ENCODE peak calls at places on chromosomes 16 and 17, in four cellular contexts. H is astrocyte; R is brain microvascular endothelial cell; P is effector memory CD4-positive, alpha-beta T cell. X is an unnamed sample.

GRCh38 chr17:44921122-44921882 is 6.0 kb upstream of the GFAP start:
- DNase-seq in H (no peak), P (no peak), R (no peak), X (no peak)

GRCh38 chr17:75872434-75873351 is 5.7 kb downstream of the TRIM47 start:
- DNase-seq in R (peak; percentile 86), P (peak; percentile 45), H (peak; percentile 56), X (no peak)

GRCh38 chr16:86217001-86217890 is 293.1 kb upstream of the FOXF1 start:
- DNase-seq in H (no peak), P (no peak), R (no peak), X (no peak)

GRCh38 chr17:48317732-48318131 is 112.3 kb downstream of the SKAP1 start:
- DNase-seq in R (no peak), H (no peak), P (no peak), X (no peak)

GRCh38 chr16:67441907-67442306 is 11.0 kb downstream of the HSD11B2 start:
- DNase-seq in H (no peak), P (no peak), R (no peak), X (no peak)

GRCh38 chr16:28059841-28060240 is 3.7 kb downstream of the GSG1L start:
- DNase-seq in H (no peak), P (no peak), R (no peak), X (no peak)

GRCh38 chr16:54050281-54051210 is 236.0 kb downstream of the IRX3 start:
- DNase-seq in R (no peak), H (peak; percentile 39), P (no peak), X (no peak)

GRCh38 chr16:47983999-47984580 is 171.7 kb downstream of the ABCC12 start:
- DNase-seq in P (no peak), H (peak; percentile 23), R (no peak), X (no peak)

GRCh38 chr17:2138318-2138717 is 83.4 kb downstream of the HIC1 start:
- DNase-seq in P (no peak), R (no peak), H (no peak), X (no peak)

GRCh38 chr17:35560703-35561102 is at the start of gene SLFN14:
- DNase-seq in P (no peak), R (no peak), H (no peak), X (no peak)

GRCh38 chr16:23842137-23842600 is 6.4 kb downstream of the PRKCB start:
- DNase-seq in H (no peak), R (no peak), P (no peak), X (no peak)

GRCh38 chr17:73386561-73386960 is 74.8 kb upstream of the CDC42EP4 start:
- DNase-seq in R (no peak), H (no peak), P (no peak), X (no peak)

GRCh38 chr16:53848950-53849349 is 145.0 kb downstream of the FTO start:
- DNase-seq in P (no peak), R (no peak), H (no peak), X (no peak)

GRCh38 chr16:73527191-73527590 is 479.3 kb upstream of the ZFHX3 start:
- DNase-seq in H (no peak), P (no peak), R (no peak), X (no peak)

GRCh38 chr17:82586576-82587233 is 61.5 kb downstream of the WDR45B start:
- DNase-seq in H (no peak), R (no peak), P (no peak), X (no peak)

GRCh38 chr17:58703137-58703846 is 10.9 kb downstream of the RAD51C start:
- DNase-seq in H (peak; percentile 78), R (no peak), P (no peak), X (no peak)

GRCh38 chr17:7650509-7651096 is at the start of gene ATP1B2:
- DNase-seq in H (no peak), P (peak; percentile 67), R (peak; percentile 16), X (no peak)

GRCh38 chr17:15648384-15648783 is 28.9 kb upstream of the FBXW10B start:
- DNase-seq in H (no peak), R (no peak), P (no peak), X (no peak)

GRCh38 chr16:67268136-67268579 is 11.2 kb upstream of the PLEKHG4 start:
- DNase-seq in P (no peak), R (peak; percentile 96), H (peak; percentile 95), X (no peak)

GRCh38 chr17:2940352-2940751 is 123.1 kb downstream of the OR1D5 start:
- DNase-seq in R (no peak), P (no peak), H (no peak), X (peak; percentile 75)

DNA sequence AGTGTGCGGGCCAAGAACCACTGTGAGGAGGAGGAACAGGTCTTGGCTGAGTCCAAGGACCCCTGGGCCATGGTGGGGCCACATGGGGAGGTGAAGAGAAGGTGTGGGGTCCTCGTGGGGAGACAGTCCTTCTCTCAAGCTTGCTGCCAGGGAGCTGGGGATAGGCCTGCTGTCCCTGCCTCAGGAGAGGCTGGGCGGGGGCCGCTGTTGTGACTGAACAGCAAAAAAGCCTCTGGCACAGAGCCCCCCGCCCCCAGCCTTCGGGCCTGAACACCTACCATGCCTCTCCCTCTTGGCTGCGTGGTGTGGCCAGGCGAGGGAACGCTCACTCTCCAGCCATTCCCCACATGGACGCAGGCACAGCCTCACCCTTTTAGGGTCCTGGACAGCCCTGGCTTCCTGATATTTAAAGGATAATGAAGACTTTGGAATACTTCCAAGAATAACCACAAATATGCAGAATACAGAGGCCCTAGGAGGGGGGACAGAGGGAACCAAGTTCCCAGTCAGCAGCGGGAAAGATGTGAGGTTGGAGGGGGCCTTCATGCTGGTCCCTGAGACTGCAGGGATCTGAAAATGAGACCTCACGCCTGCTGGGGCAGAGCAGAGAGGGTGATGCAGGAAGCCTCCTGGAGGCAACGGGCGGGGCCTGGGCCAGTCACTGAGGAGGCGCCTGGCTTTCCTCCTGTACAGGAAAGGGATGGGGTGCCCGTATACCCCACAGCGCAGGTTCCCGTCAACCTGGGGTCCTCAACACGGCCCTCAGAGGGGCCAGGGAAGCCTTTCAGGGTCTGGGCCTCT is 100.0 kb upstream of the CREBBP start:
- DNase-seq in H (peak; percentile 64), P (no peak), R (peak; percentile 24), X (no peak)
- H3K27ac ChIP-seq in H (no peak overlapping the region), P (no peak overlapping the region), R (no peak overlapping the region), X (no peak overlapping the region)

GRCh38 chr16:72287646-72288045 is 115.7 kb upstream of the PMFBP1 start:
- DNase-seq in R (no peak), H (no peak), P (no peak), X (no peak)
- H3K27ac ChIP-seq in R (no peak overlapping the region), H (no peak overlapping the region), P (no peak overlapping the region), X (no peak overlapping the region)

DNA sequence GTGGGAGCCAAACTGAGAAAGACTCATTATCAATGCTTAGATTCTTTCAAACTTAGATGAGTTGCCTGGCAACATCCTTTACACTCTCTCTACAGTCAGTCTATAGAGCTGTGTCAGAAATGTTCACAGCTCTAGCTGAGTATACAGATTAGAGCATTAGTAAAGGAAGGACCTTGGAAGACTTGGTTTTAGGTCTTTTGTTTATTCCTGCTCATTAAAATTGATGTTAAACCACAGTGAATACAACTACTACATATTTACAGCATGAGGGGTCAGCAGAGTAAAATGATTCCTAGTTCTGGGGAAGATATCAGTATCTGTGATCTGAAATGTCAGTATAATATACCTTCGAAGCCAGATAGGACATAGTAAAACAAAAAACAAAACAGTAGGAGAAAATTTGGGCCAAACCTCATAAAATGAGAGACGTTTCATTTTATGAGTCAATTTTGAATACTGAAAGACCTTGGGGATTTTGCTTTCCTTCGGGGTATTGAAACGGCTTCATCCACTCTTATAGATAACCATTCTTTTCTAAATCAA is 186.0 kb downstream of the TANC2 start:
- DNase-seq in H (peak; percentile 62), P (no peak), R (no peak), X (no peak)
- H3K27ac ChIP-seq in H (peak overlapping the region; percentile 23), P (no peak overlapping the region), R (no peak overlapping the region), X (peak overlapping the region; percentile 2)

GRCh38 chr16:57383276-57384247 is 11.3 kb downstream of the CX3CL1 start:
- DNase-seq in P (no peak), H (peak; percentile 62), R (peak; percentile 9), X (no peak)
- H3K27ac ChIP-seq in P (no peak overlapping the region), H (no peak overlapping the region), R (no peak overlapping the region), X (peak overlapping the region; percentile 21)

GRCh38 chr17:74403512-74404137 is 28.3 kb upstream of the GPRC5C start:
- DNase-seq in P (no peak), H (no peak), R (no peak), X (no peak)
- H3K27ac ChIP-seq in P (no peak overlapping the region), H (no peak overlapping the region), R (no peak overlapping the region), X (no peak overlapping the region)

GRCh38 chr17:5929721-5930120 is 140.5 kb upstream of the WSCD1 start:
- DNase-seq in H (no peak), P (no peak), R (no peak), X (no peak)
- H3K27ac ChIP-seq in H (no peak overlapping the region), P (no peak overlapping the region), R (no peak overlapping the region), X (no peak overlapping the region)

GRCh38 chr17:80152057-80152831 is 5.3 kb upstream of the EIF4A3 start:
- DNase-seq in R (peak; percentile 42), P (no peak), H (peak; percentile 90), X (no peak)

GRCh38 chr17:80151333-80151732 is 4.4 kb upstream of the EIF4A3 start:
- DNase-seq in P (no peak), R (peak; percentile 55), H (peak; percentile 90), X (no peak)

GRCh38 chr17:80153004-80153403 is 6.1 kb upstream of the EIF4A3 start:
- DNase-seq in P (no peak), R (no peak), H (no peak), X (no peak)

GRCh38 chr17:80158846-80159245 is 11.0 kb upstream of the CARD14 start:
- DNase-seq in P (no peak), R (no peak), H (no peak), X (no peak)

GRCh38 chr17:80154166-80154565 is 7.2 kb upstream of the EIF4A3 start:
- DNase-seq in R (no peak), H (no peak), P (no peak), X (no peak)
- H3K27ac ChIP-seq in R (no peak overlapping the region), H (no peak overlapping the region), P (no peak overlapping the region), X (no peak overlapping the region)

GRCh38 chr17:61393550-61393903 is 6.1 kb upstream of the TBX2 start:
- DNase-seq in H (no peak), P (no peak), R (no peak), X (no peak)
- H3K27ac ChIP-seq in H (no peak overlapping the region), P (no peak overlapping the region), R (no peak overlapping the region), X (no peak overlapping the region)

DNA sequence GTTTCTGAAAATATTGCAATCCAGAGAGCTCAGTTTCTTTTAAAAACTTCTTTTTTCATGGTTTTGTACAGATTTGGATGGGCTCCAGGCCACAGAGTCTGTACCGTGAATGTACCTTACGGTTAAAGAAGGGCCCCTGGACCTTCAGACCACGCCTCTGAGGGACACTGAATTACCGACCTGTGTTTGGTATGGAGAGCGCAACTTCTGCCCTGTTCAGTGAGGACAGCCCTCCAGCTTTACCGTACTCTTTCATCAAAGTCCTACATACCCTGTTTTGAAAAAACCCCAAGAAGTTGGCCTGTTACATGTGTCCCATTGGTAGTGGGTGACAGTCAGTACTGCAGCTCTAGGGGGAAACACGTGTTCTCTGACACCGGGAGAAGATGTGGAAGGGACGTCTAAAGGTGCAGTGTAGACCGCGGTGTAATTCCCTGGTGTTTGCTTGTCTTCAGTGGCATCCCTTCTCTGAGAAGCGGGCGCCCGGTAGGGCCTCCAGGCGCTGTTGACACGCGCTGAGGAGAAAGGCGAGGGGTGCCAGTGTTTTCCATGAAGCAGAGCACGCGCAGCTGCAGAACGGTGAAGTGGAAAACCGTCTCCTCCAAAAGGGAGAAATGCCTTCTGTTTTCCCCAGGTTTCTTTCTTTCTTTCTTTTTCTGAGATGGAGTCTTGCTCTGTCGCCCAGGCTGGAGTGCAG is 6.2 kb downstream of the PGS1 start:
- DNase-seq in R (no peak), P (no peak), H (no peak), X (no peak)
- H3K27ac ChIP-seq in R (peak overlapping the region; percentile 94), P (peak overlapping the region; percentile 60), H (peak overlapping the region; percentile 88), X (peak overlapping the region; percentile 67)

X was measured in substantia nigra.